ENCODE peak calls at places on chromosomes 1 and 21, in eight cellular contexts. One of them, this sample, is unnamed.

GRCh38 chr1:232987741-232988140 is 37.3 kb downstream of the NTPCR start:
- DNase-seq in sigmoid colon: peak
- DNase-seq in HepG2: no peak
- DNase-seq in IMR-90: no peak
- DNase-seq in heart right ventricle: no peak
- DNase-seq in cardiac muscle cell: no peak
- DNase-seq in caudate nucleus: no peak
- DNase-seq in ovary: no peak
- DNase-seq in this sample: no peak

GRCh38 chr1:42144336-42145189 is 8.6 kb upstream of the GUCA2B start:
- DNase-seq in sigmoid colon: peak
- DNase-seq in HepG2: no peak
- DNase-seq in IMR-90: no peak
- DNase-seq in heart right ventricle: no peak
- DNase-seq in cardiac muscle cell: no peak
- DNase-seq in caudate nucleus: no peak
- DNase-seq in ovary: no peak
- DNase-seq in this sample: no peak

GRCh38 chr1:166485620-166486019 is 318.8 kb upstream of the FAM78B start:
- DNase-seq in sigmoid colon: no peak
- DNase-seq in HepG2: no peak
- DNase-seq in IMR-90: no peak
- DNase-seq in heart right ventricle: no peak
- DNase-seq in cardiac muscle cell: no peak
- DNase-seq in caudate nucleus: no peak
- DNase-seq in ovary: no peak
- DNase-seq in this sample: no peak

GRCh38 chr1:39047374-39048229 is 21.5 kb downstream of the NDUFS5 start:
- DNase-seq in sigmoid colon: peak
- DNase-seq in HepG2: peak
- DNase-seq in IMR-90: peak
- DNase-seq in heart right ventricle: no peak
- DNase-seq in cardiac muscle cell: peak
- DNase-seq in caudate nucleus: no peak
- DNase-seq in ovary: peak
- DNase-seq in this sample: peak

GRCh38 chr1:220272841-220273090 is 513 bp upstream of the RAB3GAP2 start:
- DNase-seq in sigmoid colon: no peak
- DNase-seq in HepG2: no peak
- DNase-seq in IMR-90: no peak
- DNase-seq in heart right ventricle: no peak
- DNase-seq in cardiac muscle cell: no peak
- DNase-seq in caudate nucleus: no peak
- DNase-seq in ovary: no peak
- DNase-seq in this sample: no peak

GRCh38 chr1:37556712-37557196 is at the start of gene DNALI1:
- DNase-seq in sigmoid colon: peak
- DNase-seq in HepG2: peak
- DNase-seq in IMR-90: peak
- DNase-seq in heart right ventricle: peak
- DNase-seq in cardiac muscle cell: peak
- DNase-seq in caudate nucleus: peak
- DNase-seq in ovary: peak
- DNase-seq in this sample: peak

GRCh38 chr1:33152685-33153432 is 29.0 kb downstream of the TRIM62 start:
- DNase-seq in sigmoid colon: peak
- DNase-seq in HepG2: peak
- DNase-seq in IMR-90: no peak
- DNase-seq in heart right ventricle: peak
- DNase-seq in cardiac muscle cell: no peak
- DNase-seq in caudate nucleus: peak
- DNase-seq in ovary: peak
- DNase-seq in this sample: peak

GRCh38 chr1:160400284-160400645 is at the start of gene VANGL2:
- DNase-seq in sigmoid colon: peak
- DNase-seq in HepG2: no peak
- DNase-seq in IMR-90: peak
- DNase-seq in heart right ventricle: peak
- DNase-seq in cardiac muscle cell: peak
- DNase-seq in caudate nucleus: peak
- DNase-seq in ovary: peak
- DNase-seq in this sample: peak

GRCh38 chr1:115170972-115171392 is 81.7 kb upstream of the TSPAN2 start:
- DNase-seq in sigmoid colon: no peak
- DNase-seq in HepG2: no peak
- DNase-seq in IMR-90: no peak
- DNase-seq in heart right ventricle: no peak
- DNase-seq in cardiac muscle cell: no peak
- DNase-seq in caudate nucleus: no peak
- DNase-seq in ovary: no peak
- DNase-seq in this sample: no peak

GRCh38 chr1:205430631-205431305 is 8.9 kb upstream of the LEMD1 start:
- DNase-seq in sigmoid colon: peak
- DNase-seq in HepG2: no peak
- DNase-seq in IMR-90: peak
- DNase-seq in heart right ventricle: peak
- DNase-seq in cardiac muscle cell: peak
- DNase-seq in caudate nucleus: peak
- DNase-seq in ovary: peak
- DNase-seq in this sample: peak

GRCh38 chr1:163055531-163055930 is 13.6 kb upstream of the RGS4 start:
- DNase-seq in sigmoid colon: no peak
- DNase-seq in HepG2: no peak
- DNase-seq in IMR-90: no peak
- DNase-seq in heart right ventricle: no peak
- DNase-seq in cardiac muscle cell: no peak
- DNase-seq in caudate nucleus: no peak
- DNase-seq in ovary: no peak
- DNase-seq in this sample: peak

GRCh38 chr21:38261851-38262250 is 5.1 kb downstream of the KCNJ15 start:
- DNase-seq in sigmoid colon: no peak
- DNase-seq in HepG2: no peak
- DNase-seq in IMR-90: peak
- DNase-seq in heart right ventricle: no peak
- DNase-seq in cardiac muscle cell: no peak
- DNase-seq in caudate nucleus: no peak
- DNase-seq in ovary: no peak
- DNase-seq in this sample: no peak

GRCh38 chr1:39295901-39296300 is 91.4 kb downstream of the MACF1 start:
- DNase-seq in sigmoid colon: no peak
- DNase-seq in HepG2: no peak
- DNase-seq in IMR-90: no peak
- DNase-seq in heart right ventricle: no peak
- DNase-seq in cardiac muscle cell: no peak
- DNase-seq in caudate nucleus: no peak
- DNase-seq in ovary: no peak
- DNase-seq in this sample: no peak

GRCh38 chr1:183480971-183481431 is 8.7 kb downstream of the SMG7 start:
- DNase-seq in sigmoid colon: no peak
- DNase-seq in HepG2: no peak
- DNase-seq in IMR-90: peak
- DNase-seq in heart right ventricle: no peak
- DNase-seq in cardiac muscle cell: no peak
- DNase-seq in caudate nucleus: no peak
- DNase-seq in ovary: no peak
- DNase-seq in this sample: peak

GRCh38 chr1:210233216-210233494 is 559 bp downstream of the SERTAD4 start:
- DNase-seq in sigmoid colon: peak
- DNase-seq in HepG2: no peak
- DNase-seq in IMR-90: no peak
- DNase-seq in heart right ventricle: no peak
- DNase-seq in cardiac muscle cell: peak
- DNase-seq in caudate nucleus: no peak
- DNase-seq in ovary: peak
- DNase-seq in this sample: peak

GRCh38 chr1:78676347-78676982 is 26.8 kb downstream of the IFI44 start:
- DNase-seq in sigmoid colon: peak
- DNase-seq in HepG2: peak
- DNase-seq in IMR-90: peak
- DNase-seq in heart right ventricle: no peak
- DNase-seq in cardiac muscle cell: peak
- DNase-seq in caudate nucleus: no peak
- DNase-seq in ovary: peak
- DNase-seq in this sample: peak

GRCh38 chr1:55313903-55314302 is 98.7 kb upstream of the USP24 start:
- DNase-seq in sigmoid colon: no peak
- DNase-seq in HepG2: no peak
- DNase-seq in IMR-90: peak
- DNase-seq in heart right ventricle: no peak
- DNase-seq in cardiac muscle cell: no peak
- DNase-seq in caudate nucleus: no peak
- DNase-seq in ovary: no peak
- DNase-seq in this sample: peak

GRCh38 chr1:166903232-166903631 is 27.2 kb upstream of the TADA1 start:
- DNase-seq in sigmoid colon: no peak
- DNase-seq in HepG2: no peak
- DNase-seq in IMR-90: no peak
- DNase-seq in heart right ventricle: no peak
- DNase-seq in cardiac muscle cell: no peak
- DNase-seq in caudate nucleus: no peak
- DNase-seq in ovary: no peak
- DNase-seq in this sample: no peak

GRCh38 chr21:35208810-35209517 is 159.9 kb upstream of the RUNX1 start:
- DNase-seq in sigmoid colon: no peak
- DNase-seq in HepG2: no peak
- DNase-seq in IMR-90: peak
- DNase-seq in heart right ventricle: no peak
- DNase-seq in cardiac muscle cell: no peak
- DNase-seq in caudate nucleus: no peak
- DNase-seq in ovary: no peak
- DNase-seq in this sample: no peak

GRCh38 chr1:1670866-1671265 is 12.1 kb upstream of the CDK11B start:
- DNase-seq in sigmoid colon: peak
- DNase-seq in HepG2: no peak
- DNase-seq in IMR-90: no peak
- DNase-seq in heart right ventricle: no peak
- DNase-seq in cardiac muscle cell: no peak
- DNase-seq in caudate nucleus: no peak
- DNase-seq in ovary: no peak
- DNase-seq in this sample: no peak

GRCh38 chr1:2973661-2974593 is 47.3 kb upstream of the ACTRT2 start:
- DNase-seq in sigmoid colon: peak
- DNase-seq in HepG2: no peak
- DNase-seq in IMR-90: no peak
- DNase-seq in heart right ventricle: no peak
- DNase-seq in cardiac muscle cell: no peak
- DNase-seq in caudate nucleus: no peak
- DNase-seq in ovary: peak
- DNase-seq in this sample: no peak

GRCh38 chr1:78420185-78420584 is 70.6 kb upstream of the PTGFR start:
- DNase-seq in sigmoid colon: no peak
- DNase-seq in HepG2: no peak
- DNase-seq in IMR-90: peak
- DNase-seq in heart right ventricle: no peak
- DNase-seq in cardiac muscle cell: no peak
- DNase-seq in caudate nucleus: no peak
- DNase-seq in ovary: no peak
- DNase-seq in this sample: no peak

GRCh38 chr1:162248854-162249535 is 127.7 kb downstream of the SPATA46 start:
- DNase-seq in sigmoid colon: no peak
- DNase-seq in HepG2: no peak
- DNase-seq in IMR-90: no peak
- DNase-seq in heart right ventricle: no peak
- DNase-seq in cardiac muscle cell: no peak
- DNase-seq in caudate nucleus: peak
- DNase-seq in ovary: no peak
- DNase-seq in this sample: no peak

GRCh38 chr1:93798301-93798700 is 80.7 kb downstream of the DNTTIP2 start:
- DNase-seq in sigmoid colon: no peak
- DNase-seq in HepG2: no peak
- DNase-seq in IMR-90: peak
- DNase-seq in heart right ventricle: no peak
- DNase-seq in cardiac muscle cell: no peak
- DNase-seq in caudate nucleus: no peak
- DNase-seq in ovary: no peak
- DNase-seq in this sample: no peak
- H3K27ac ChIP-seq in sigmoid colon: no peak
- H3K27ac ChIP-seq in HepG2: no peak
- H3K27ac ChIP-seq in IMR-90: no peak
- H3K27ac ChIP-seq in heart right ventricle: peak
- H3K27ac ChIP-seq in cardiac muscle cell: no peak
- H3K27ac ChIP-seq in caudate nucleus: no peak
- H3K27ac ChIP-seq in ovary: no peak
- H3K27ac ChIP-seq in this sample: no peak

DNA sequence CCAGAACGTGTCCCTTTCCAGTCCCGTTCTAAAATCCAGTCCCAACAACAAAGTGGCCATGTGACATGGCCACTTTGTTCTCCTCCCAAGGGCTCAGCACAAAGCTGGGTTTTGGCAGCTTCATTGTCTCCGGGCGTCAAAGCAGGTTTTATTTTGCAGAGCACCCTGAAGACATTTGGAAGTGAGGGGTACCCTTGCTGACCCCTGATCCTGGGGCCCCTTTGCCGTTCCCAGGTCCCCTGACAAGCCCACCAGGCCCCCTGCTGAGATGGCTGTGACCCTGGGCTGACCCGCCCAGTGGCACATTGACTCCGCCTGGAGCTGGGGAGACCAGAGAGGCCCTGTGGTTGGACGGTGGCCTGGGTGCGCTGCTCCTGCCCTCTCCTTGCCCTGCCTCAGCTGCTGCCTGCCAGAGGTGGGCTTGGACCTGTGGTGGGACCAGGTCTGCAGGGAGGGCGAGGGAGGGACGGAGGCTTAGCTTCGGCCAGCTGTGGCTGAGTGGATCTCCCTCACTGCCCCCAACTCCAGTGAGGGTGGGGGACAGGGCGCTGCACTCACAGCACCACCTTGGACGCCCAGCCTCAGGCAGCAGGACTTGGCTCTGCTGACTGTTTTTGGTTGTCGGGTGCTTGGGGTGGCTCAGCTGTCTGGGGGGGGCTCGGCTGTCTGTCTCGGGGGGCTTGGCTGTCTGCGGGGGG is 4.3 kb downstream of the PFKL start:
- DNase-seq in sigmoid colon: no peak
- DNase-seq in HepG2: no peak
- DNase-seq in IMR-90: no peak
- DNase-seq in heart right ventricle: no peak
- DNase-seq in cardiac muscle cell: no peak
- DNase-seq in caudate nucleus: no peak
- DNase-seq in ovary: no peak
- DNase-seq in this sample: no peak
- H3K27ac ChIP-seq in sigmoid colon: no peak
- H3K27ac ChIP-seq in HepG2: peak
- H3K27ac ChIP-seq in IMR-90: no peak
- H3K27ac ChIP-seq in heart right ventricle: no peak
- H3K27ac ChIP-seq in cardiac muscle cell: peak
- H3K27ac ChIP-seq in caudate nucleus: peak
- H3K27ac ChIP-seq in ovary: no peak
- H3K27ac ChIP-seq in this sample: peak

GRCh38 chr1:88327391-88328267 is 356.4 kb upstream of the PKN2 start:
- DNase-seq in sigmoid colon: no peak
- DNase-seq in HepG2: peak
- DNase-seq in IMR-90: peak
- DNase-seq in heart right ventricle: no peak
- DNase-seq in cardiac muscle cell: no peak
- DNase-seq in caudate nucleus: no peak
- DNase-seq in ovary: peak
- DNase-seq in this sample: peak
- H3K27ac ChIP-seq in sigmoid colon: peak
- H3K27ac ChIP-seq in HepG2: no peak
- H3K27ac ChIP-seq in IMR-90: no peak
- H3K27ac ChIP-seq in heart right ventricle: peak
- H3K27ac ChIP-seq in cardiac muscle cell: no peak
- H3K27ac ChIP-seq in caudate nucleus: no peak
- H3K27ac ChIP-seq in ovary: no peak
- H3K27ac ChIP-seq in this sample: no peak

GRCh38 chr1:22196641-22197040 is 53.7 kb upstream of the WNT4 start:
- DNase-seq in sigmoid colon: no peak
- DNase-seq in HepG2: no peak
- DNase-seq in IMR-90: no peak
- DNase-seq in heart right ventricle: no peak
- DNase-seq in cardiac muscle cell: no peak
- DNase-seq in caudate nucleus: no peak
- DNase-seq in ovary: no peak
- DNase-seq in this sample: no peak
- H3K27ac ChIP-seq in sigmoid colon: no peak
- H3K27ac ChIP-seq in HepG2: no peak
- H3K27ac ChIP-seq in IMR-90: no peak
- H3K27ac ChIP-seq in heart right ventricle: no peak
- H3K27ac ChIP-seq in cardiac muscle cell: no peak
- H3K27ac ChIP-seq in caudate nucleus: no peak
- H3K27ac ChIP-seq in ovary: no peak
- H3K27ac ChIP-seq in this sample: no peak

This sample was measured in A673.